ENCODE peak calls at places on chromosomes 16 and 17, in nine cellular contexts. B, U, G, T, E, I, S, A and V are unnamed samples.

GRCh38 chr16:81695431-81695890 is 83.6 kb upstream of the PLCG2 start:
- DNase-seq in A (no peak), U (no peak), B (no peak), G (no peak), T (no peak), S (no peak), E (no peak), I (no peak), V (no peak)

GRCh38 chr17:68344701-68345136 is 53.4 kb downstream of the ARSG start:
- DNase-seq in A (no peak), E (peak; percentile 64), B (no peak), U (no peak), I (peak; percentile 19), S (no peak), G (no peak), T (no peak), V (no peak)

GRCh38 chr17:28634211-28634865 is 10.6 kb downstream of the BLTP2 start:
- DNase-seq in U (no peak), S (no peak), E (no peak), A (no peak), G (no peak), B (no peak), T (no peak), I (no peak), V (no peak)

GRCh38 chr17:29617481-29618271 is 5.0 kb downstream of the CORO6 start:
- DNase-seq in S (peak; percentile 88), U (peak; percentile 53), G (peak; percentile 80), E (peak; percentile 91), B (no peak), I (peak; percentile 87), A (peak; percentile 59), T (no peak), V (peak; percentile 53)

GRCh38 chr17:9982159-9982558 is 77.1 kb upstream of the RCVRN start:
- DNase-seq in S (no peak), B (no peak), U (no peak), G (no peak), I (no peak), A (no peak), T (no peak), E (no peak), V (no peak)

GRCh38 chr17:4856271-4856936 is 23.3 kb downstream of the MINK1 start:
- DNase-seq in G (no peak), S (no peak), A (no peak), I (no peak), E (no peak), B (no peak), T (no peak), U (no peak), V (no peak)

GRCh38 chr17:55054429-55054828 is 85.9 kb downstream of the STXBP4 start:
- DNase-seq in E (no peak), B (no peak), U (no peak), I (no peak), S (no peak), T (no peak), A (no peak), G (no peak), V (no peak)

GRCh38 chr17:55228683-55229192 is 36.0 kb upstream of the HLF start:
- DNase-seq in U (no peak), S (no peak), G (no peak), T (no peak), E (no peak), I (no peak), A (no peak), B (no peak), V (no peak)

GRCh38 chr16:81650982-81651562 is 128.0 kb upstream of the PLCG2 start:
- DNase-seq in I (no peak), S (peak; percentile 83), A (no peak), B (peak; percentile 83), G (peak; percentile 37), T (no peak), E (no peak), U (peak; percentile 75), V (peak; percentile 23)

GRCh38 chr16:57634171-57634570 is 5.7 kb downstream of the ADGRG1 start:
- DNase-seq in E (no peak), B (no peak), S (no peak), T (no peak), U (no peak), G (no peak), A (peak; percentile 42), I (no peak), V (no peak)

GRCh38 chr17:62064029-62064790 is 868 bp downstream of the MED13 start:
- DNase-seq in E (no peak), I (no peak), B (no peak), T (no peak), G (no peak), U (no peak), A (no peak), S (no peak), V (no peak)

GRCh38 chr16:80121522-80121909 is 419.3 kb upstream of the DYNLRB2 start:
- DNase-seq in I (no peak), E (no peak), U (no peak), B (no peak), T (no peak), G (no peak), S (no peak), A (no peak), V (no peak)

GRCh38 chr17:81329927-81330883 is 35.1 kb upstream of the SLC38A10 start:
- DNase-seq in B (no peak), G (no peak), A (no peak), S (no peak), U (no peak), I (no peak), E (no peak), T (no peak), V (no peak)

GRCh38 chr17:73300392-73300791 is 11.4 kb downstream of the CDC42EP4 start:
- DNase-seq in I (no peak), E (no peak), G (no peak), B (no peak), T (no peak), U (no peak), A (no peak), S (no peak), V (no peak)